ENCODE peak calls at places on chromosomes 1 and 21, in nine cellular contexts. T is left ventricle myocardium inferior, L is aorta, H is uterus, P is adipocyte, A is brain microvascular endothelial cell, C is GM23338, K is heart right ventricle, X is ascending aorta. F is an unnamed sample. For H3K36me3, the result is how much of the 10 kb centered on the place peaks cover.

GRCh38 chr21:45333583-45334121 is 46.0 kb upstream of the POFUT2 start:
- DNase-seq in T (peak), L (peak), H (no peak), P (no peak), A (peak), C (no peak), K (no peak), X (no peak), F (no peak)

GRCh38 chr1:154863702-154864174 is 6.3 kb downstream of the KCNN3 start:
- DNase-seq in T (no peak), L (no peak), H (no peak), P (no peak), A (peak), C (peak), K (no peak), X (no peak), F (no peak)

GRCh38 chr1:110084226-110085078 is 14.0 kb upstream of the ALX3 start:
- DNase-seq in T (peak), L (peak), H (peak), P (peak), A (peak), C (peak), K (peak), X (peak), F (no peak)

GRCh38 chr1:239976130-239976968 is 115.3 kb upstream of the FMN2 start:
- DNase-seq in T (no peak), L (no peak), H (peak), P (peak), A (peak), C (peak), K (peak), X (no peak), F (no peak)

GRCh38 chr1:116556289-116557006 is 14.4 kb downstream of the CD58 start:
- DNase-seq in T (peak), L (peak), H (no peak), P (no peak), A (peak), C (no peak), K (peak), X (peak), F (peak)

GRCh38 chr1:111334169-111334568 is 43.5 kb downstream of the CHIA start:
- DNase-seq in T (peak), L (no peak), H (no peak), P (peak), A (peak), C (peak), K (no peak), X (no peak), F (peak)

GRCh38 chr1:4395676-4396075 is 258.7 kb upstream of the AJAP1 start:
- DNase-seq in T (no peak), L (no peak), H (no peak), P (no peak), A (no peak), C (no peak), K (no peak), X (peak), F (no peak)

GRCh38 chr1:16083486-16083885 is 10.0 kb upstream of the FAM131C start:
- DNase-seq in T (no peak), L (peak), H (no peak), P (no peak), A (no peak), C (no peak), K (no peak), X (no peak), F (no peak)

GRCh38 chr1:76287917-76288316 is 213.4 kb downstream of the ST6GALNAC3 start:
- DNase-seq in T (no peak), L (no peak), H (no peak), P (no peak), A (no peak), C (no peak), K (no peak), X (no peak), F (no peak)

GRCh38 chr1:34186741-34187494 is 10.2 kb downstream of the C1orf94 start:
- DNase-seq in T (no peak), L (no peak), H (no peak), P (no peak), A (no peak), C (no peak), K (no peak), X (no peak), F (no peak)

GRCh38 chr1:21834666-21835065 is 22.6 kb downstream of the LDLRAD2 start:
- DNase-seq in T (no peak), L (no peak), H (no peak), P (no peak), A (no peak), C (no peak), K (no peak), X (no peak), F (no peak)
- H3K36me3 ChIP-seq in T (half or more), L (under half), H (under half), P (half or more), A (half or more), C (under half), K (half or more), X (half or more), F (under half)

DNA sequence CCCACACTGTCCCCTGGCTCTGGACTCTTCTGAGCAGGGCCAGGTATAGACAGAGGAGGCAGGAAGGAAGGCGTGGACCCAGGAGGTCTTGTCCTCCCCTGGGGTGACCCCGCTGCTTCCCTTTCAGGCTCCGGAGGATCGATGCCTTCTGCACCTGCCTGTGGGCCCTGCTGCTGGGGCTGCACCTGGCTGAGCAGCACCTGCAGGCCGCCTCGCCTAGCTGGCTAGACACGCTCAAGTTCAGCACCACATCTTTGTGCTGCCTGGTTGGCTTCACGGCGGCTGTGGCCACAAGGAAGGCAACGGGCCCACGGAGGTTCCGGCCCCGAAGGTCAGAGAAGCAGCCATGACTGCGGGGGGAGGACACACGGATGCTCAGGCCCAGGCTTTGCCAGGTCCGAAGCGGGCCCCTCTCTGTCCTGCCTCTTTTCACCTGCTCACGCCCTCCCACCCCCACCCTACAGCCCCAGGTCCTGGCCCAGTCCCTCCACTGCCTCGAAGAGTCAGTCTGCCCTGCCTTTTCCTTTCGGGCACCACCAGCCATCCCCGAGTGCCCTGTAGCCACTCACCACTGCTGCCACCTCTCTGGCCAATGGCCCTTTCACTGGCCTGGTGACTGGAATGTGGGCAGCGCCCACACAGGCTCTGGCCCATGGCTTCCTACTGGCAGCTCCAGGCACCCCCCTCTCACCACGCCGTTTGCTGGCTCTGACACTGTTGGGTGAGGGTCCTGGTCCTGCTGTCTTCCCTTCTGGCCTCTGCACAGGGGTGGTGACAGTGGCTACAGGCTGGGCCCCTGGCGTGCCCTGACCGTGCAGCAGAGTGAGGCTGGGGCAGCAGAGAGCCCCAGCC is 13.5 kb downstream of the TMEM201 start:
- DNase-seq in T (no peak), L (no peak), H (no peak), P (no peak), A (no peak), C (no peak), K (no peak), X (no peak), F (no peak)
- H3K36me3 ChIP-seq in T (half or more), L (under half), H (under half), P (under half), A (under half), C (under half), K (under half), X (under half), F (under half)

GRCh38 chr1:202915146-202915545 is 11.9 kb downstream of the KLHL12 start:
- DNase-seq in T (no peak), L (no peak), H (no peak), P (peak), A (no peak), C (no peak), K (no peak), X (no peak), F (no peak)
- H3K36me3 ChIP-seq in T (half or more), L (under half), H (under half), P (half or more), A (half or more), C (under half), K (half or more), X (half or more), F (under half)

GRCh38 chr1:159040893-159041724 is 31.4 kb downstream of the IFI16 start:
- DNase-seq in T (no peak), L (no peak), H (no peak), P (no peak), A (no peak), C (no peak), K (no peak), X (no peak), F (no peak)
- H3K36me3 ChIP-seq in T (half or more), L (under half), H (under half), P (half or more), A (under half), C (under half), K (under half), X (under half), F (under half)

DNA sequence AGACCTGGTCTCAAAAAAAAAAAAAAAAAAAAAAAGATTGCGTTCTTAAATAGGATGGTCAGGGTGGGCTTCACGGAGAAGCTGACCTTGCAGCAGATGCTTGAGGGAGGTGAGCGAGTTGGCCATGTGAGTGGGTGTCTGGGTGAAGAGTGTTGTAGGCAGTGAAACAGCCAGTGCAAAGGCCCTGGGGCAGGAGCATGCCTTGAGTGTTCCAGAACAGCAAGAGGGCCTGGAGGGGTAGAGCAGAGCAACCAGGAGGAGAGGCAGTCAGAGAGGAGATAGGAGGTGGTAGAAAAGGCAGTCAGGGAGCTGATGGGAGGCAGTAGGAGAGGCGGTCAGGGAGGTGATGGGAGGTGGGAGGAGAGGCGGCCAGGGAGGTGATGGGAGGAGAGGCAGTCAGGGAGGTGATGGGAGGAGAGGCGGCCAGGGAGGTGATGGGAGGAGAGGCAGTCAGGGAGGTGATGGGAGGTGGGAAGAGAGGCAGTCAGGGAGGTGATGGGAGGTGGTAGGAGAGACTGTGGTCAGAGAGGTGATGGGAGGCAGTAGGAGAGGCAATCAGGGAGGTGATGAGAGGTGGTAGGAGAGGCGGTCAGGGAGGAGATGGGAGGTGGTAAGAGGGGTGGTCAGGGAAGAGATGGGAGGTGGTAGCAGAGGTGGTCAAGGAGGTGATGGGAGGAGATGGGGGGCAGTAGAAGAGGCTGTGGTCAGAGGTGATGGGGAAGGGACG is 20.2 kb upstream of the PADI6 start:
- DNase-seq in T (no peak), L (no peak), H (no peak), P (no peak), A (no peak), C (no peak), K (no peak), X (no peak), F (no peak)
- H3K36me3 ChIP-seq in T (under half), L (under half), H (under half), P (under half), A (under half), C (under half), K (under half), X (under half), F (under half)

DNA sequence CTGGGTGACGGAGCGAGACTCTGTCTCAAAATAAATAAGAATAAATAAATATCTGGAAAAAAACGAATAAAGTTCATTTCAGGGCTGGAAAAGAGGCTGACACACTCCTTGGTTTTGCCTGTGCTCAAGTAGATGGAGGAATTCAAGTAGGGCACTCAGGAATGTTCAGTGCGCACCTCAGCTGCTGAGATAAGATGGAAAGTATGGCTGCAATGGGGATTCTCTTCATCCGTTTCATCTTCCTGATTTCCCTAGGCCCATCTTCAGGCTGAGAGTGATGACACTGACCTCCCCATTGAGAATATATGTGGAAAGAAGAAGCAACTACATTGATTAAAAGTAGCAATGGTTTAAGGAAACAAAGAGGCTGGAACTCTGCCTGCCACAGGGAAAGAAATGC is 130.5 kb upstream of the ZNF644 start:
- DNase-seq in T (no peak), L (no peak), H (no peak), P (no peak), A (no peak), C (no peak), K (no peak), X (no peak), F (no peak)
- H3K36me3 ChIP-seq in T (under half), L (under half), H (under half), P (under half), A (under half), C (under half), K (under half), X (under half), F (under half)

DNA sequence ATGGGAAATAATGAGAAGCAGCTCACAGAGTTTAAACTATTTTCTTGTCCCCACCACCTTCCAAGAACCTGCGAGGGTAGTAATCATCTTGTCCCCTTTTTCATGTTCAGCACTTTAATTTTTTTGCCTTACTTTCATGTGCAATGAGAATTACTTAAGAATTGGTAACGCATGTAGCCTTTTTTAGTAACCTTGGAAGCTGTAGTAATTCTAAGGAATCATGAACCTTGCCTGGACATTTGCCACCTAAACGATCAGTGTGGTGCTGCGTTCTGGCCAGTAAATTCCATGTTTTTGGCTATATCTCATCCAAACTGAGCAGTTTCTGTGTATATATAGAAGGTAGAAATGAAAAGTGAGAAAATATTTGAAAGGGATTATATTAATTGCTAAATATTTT is 3.9 kb upstream of the VAMP3 start:
- DNase-seq in T (no peak), L (no peak), H (no peak), P (no peak), A (no peak), C (no peak), K (no peak), X (no peak), F (no peak)
- H3K36me3 ChIP-seq in T (under half), L (under half), H (under half), P (under half), A (under half), C (under half), K (under half), X (under half), F (under half)

GRCh38 chr1:201142011-201142853 is 12.0 kb downstream of the TMEM9 start:
- DNase-seq in T (peak), L (peak), H (no peak), P (no peak), A (no peak), C (no peak), K (peak), X (no peak), F (no peak)
- H3K36me3 ChIP-seq in T (half or more), L (under half), H (under half), P (under half), A (under half), C (under half), K (under half), X (half or more), F (under half)

GRCh38 chr21:34189506-34189905 is 116.1 kb downstream of the MRPS6 start:
- DNase-seq in T (no peak), L (no peak), H (no peak), P (no peak), A (no peak), C (no peak), K (no peak), X (no peak), F (no peak)

GRCh38 chr21:34191876-34192275 is 118.5 kb downstream of the MRPS6 start:
- DNase-seq in T (no peak), L (no peak), H (no peak), P (no peak), A (no peak), C (no peak), K (no peak), X (no peak), F (no peak)

GRCh38 chr21:34190576-34191301 is 117.4 kb downstream of the MRPS6 start:
- DNase-seq in T (no peak), L (no peak), H (no peak), P (no peak), A (no peak), C (no peak), K (no peak), X (peak), F (no peak)

GRCh38 chr21:34195365-34195764 is 122.0 kb downstream of the MRPS6 start:
- DNase-seq in T (no peak), L (no peak), H (no peak), P (no peak), A (no peak), C (peak), K (no peak), X (no peak), F (no peak)

GRCh38 chr21:34192646-34193285 is 119.4 kb downstream of the MRPS6 start:
- DNase-seq in T (no peak), L (no peak), H (no peak), P (no peak), A (no peak), C (no peak), K (no peak), X (no peak), F (peak)
- H3K36me3 ChIP-seq in T (under half), L (under half), H (under half), P (under half), A (under half), C (under half), K (under half), X (under half), F (under half)